ENCODE peak calls at places on chromosomes 12 and 14, in six cellular contexts. V is HCT116, B is GM23248, D is neural progenitor cell, M is SK-N-SH, C is OCI-LY7. Y is an unnamed sample.

GRCh38 chr14:29584992-29585391 is 342.7 kb downstream of the PRKD1 start:
- DNase-seq in V (no peak), B (peak), D (peak), M (no peak), C (no peak), Y (peak)

GRCh38 chr12:110704750-110705149 is 15.8 kb upstream of the HVCN1 start:
- DNase-seq in V (peak), B (no peak), D (peak), M (no peak), C (peak), Y (peak)

GRCh38 chr14:50998612-50999011 is 54.3 kb upstream of the PYGL start:
- DNase-seq in V (no peak), B (no peak), D (no peak), M (no peak), C (no peak), Y (no peak)

GRCh38 chr14:70652871-70653270 is 11.2 kb downstream of the TTC9 start:
- DNase-seq in V (no peak), B (peak), D (no peak), M (no peak), C (no peak), Y (no peak)

GRCh38 chr14:68510201-68510600 is 282.7 kb downstream of the ZFP36L1 start:
- DNase-seq in V (no peak), B (peak), D (no peak), M (peak), C (no peak), Y (peak)

GRCh38 chr12:103578926-103579325 is 8.1 kb upstream of the STAB2 start:
- DNase-seq in V (no peak), B (no peak), D (no peak), M (no peak), C (no peak), Y (no peak)

GRCh38 chr14:88411039-88411438 is 25.6 kb downstream of the SPATA7 start:
- DNase-seq in V (no peak), B (no peak), D (no peak), M (no peak), C (no peak), Y (no peak)

GRCh38 chr12:116397148-116397547 is 119.7 kb upstream of the MED13L start:
- DNase-seq in V (no peak), B (peak), D (no peak), M (no peak), C (no peak), Y (no peak)

GRCh38 chr14:101361044-101361443 is 200.3 kb upstream of the DIO3 start:
- DNase-seq in V (no peak), B (no peak), D (no peak), M (no peak), C (peak), Y (no peak)

GRCh38 chr12:70028918-70029317 is 203.9 kb downstream of the MYRFL start:
- DNase-seq in V (no peak), B (no peak), D (no peak), M (no peak), C (no peak), Y (no peak)

GRCh38 chr14:78697341-78697740 is 527.2 kb downstream of the NRXN3 start:
- DNase-seq in V (peak), B (peak), D (peak), M (peak), C (peak), Y (peak)

GRCh38 chr14:52380294-52380693 is 66.2 kb downstream of the PTGER2 start:
- DNase-seq in V (no peak), B (peak), D (no peak), M (no peak), C (no peak), Y (no peak)

GRCh38 chr12:130179191-130179590 is 16.9 kb downstream of the FZD10 start:
- DNase-seq in V (no peak), B (no peak), D (no peak), M (no peak), C (no peak), Y (no peak)

GRCh38 chr12:116474331-116474730 is 84.8 kb upstream of the MAP1LC3B2 start:
- DNase-seq in V (no peak), B (peak), D (no peak), M (no peak), C (no peak), Y (no peak)

GRCh38 chr12:93894391-93895095 is 217.4 kb downstream of the CRADD start:
- DNase-seq in V (no peak), B (peak), D (no peak), M (peak), C (no peak), Y (peak)

GRCh38 chr12:42735869-42736361 is 146.4 kb upstream of the PRICKLE1 start:
- DNase-seq in V (no peak), B (peak), D (peak), M (peak), C (no peak), Y (no peak)

GRCh38 chr14:63897706-63898105 is 44.9 kb downstream of the SYNE2 start:
- DNase-seq in V (no peak), B (peak), D (no peak), M (no peak), C (no peak), Y (no peak)

GRCh38 chr14:53881161-53881846 is 75.3 kb downstream of the BMP4 start:
- DNase-seq in V (no peak), B (no peak), D (no peak), M (no peak), C (no peak), Y (peak)

GRCh38 chr12:100539209-100539608 is 34.3 kb upstream of the GAS2L3 start:
- DNase-seq in V (no peak), B (peak), D (peak), M (no peak), C (peak), Y (peak)

GRCh38 chr12:104656383-104656782 is 199.6 kb downstream of the CHST11 start:
- DNase-seq in V (no peak), B (no peak), D (peak), M (no peak), C (no peak), Y (no peak)

GRCh38 chr14:49598182-49598478 is 610 bp upstream of the LRR1 start:
- DNase-seq in V (no peak), B (no peak), D (no peak), M (peak), C (no peak), Y (no peak)

GRCh38 chr12:71787574-71787973 is 32.9 kb downstream of the RAB21 start:
- DNase-seq in V (no peak), B (no peak), D (no peak), M (no peak), C (no peak), Y (no peak)
- TF ChIP-seq EZH2phosphoT487 in V (no peak), B (no peak), D (no peak), M (no peak), C (no peak), Y (no peak)

GRCh38 chr12:85985996-85986395 is 111.9 kb downstream of the NTS start:
- DNase-seq in V (no peak), B (no peak), D (no peak), M (no peak), C (no peak), Y (no peak)

GRCh38 chr12:85979641-85980040 is 105.5 kb downstream of the NTS start:
- DNase-seq in V (no peak), B (no peak), D (no peak), M (no peak), C (no peak), Y (no peak)

GRCh38 chr12:85983601-85984000 is 109.5 kb downstream of the NTS start:
- DNase-seq in V (no peak), B (no peak), D (no peak), M (no peak), C (no peak), Y (no peak)
- TF ChIP-seq EZH2phosphoT487 in V (no peak), B (no peak), D (no peak), M (no peak), C (no peak), Y (no peak)

GRCh38 chr12:127642208-127642607 is 624.8 kb upstream of the TMEM132C start:
- DNase-seq in V (no peak), B (no peak), D (no peak), M (no peak), C (no peak), Y (peak)

GRCh38 chr12:127635838-127636237 is 631.1 kb upstream of the TMEM132C start:
- DNase-seq in V (no peak), B (no peak), D (no peak), M (no peak), C (no peak), Y (no peak)

GRCh38 chr12:127636881-127637280 is 630.1 kb upstream of the TMEM132C start:
- DNase-seq in V (no peak), B (no peak), D (no peak), M (no peak), C (no peak), Y (no peak)

GRCh38 chr12:127640181-127640886 is 626.6 kb upstream of the TMEM132C start:
- DNase-seq in V (no peak), B (peak), D (no peak), M (no peak), C (no peak), Y (peak)
- TF ChIP-seq EZH2phosphoT487 in V (no peak), B (no peak), D (no peak), M (no peak), C (no peak), Y (no peak)

DNA sequence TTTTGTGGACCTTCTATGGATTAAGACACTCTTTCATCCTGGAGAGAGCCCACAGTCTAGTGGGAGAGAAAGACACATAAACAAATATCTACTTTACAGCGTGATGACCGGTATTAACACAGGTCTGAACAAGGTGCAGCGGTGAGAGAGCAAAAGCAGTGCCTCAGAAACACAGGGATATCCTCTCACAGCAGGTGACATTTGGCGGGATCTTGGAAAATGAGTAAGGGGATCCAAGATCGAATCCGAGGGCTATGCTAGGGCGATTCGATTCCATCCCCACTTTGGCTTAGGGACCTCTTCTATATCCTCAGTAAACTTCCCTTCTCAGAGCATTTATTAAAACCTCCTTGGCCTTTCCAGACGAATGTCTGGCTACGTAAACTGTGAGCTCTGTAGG is 690 bp downstream of the ATP6V1D start:
- DNase-seq in V (no peak), B (peak), D (peak), M (no peak), C (no peak), Y (peak)
- TF ChIP-seq EZH2phosphoT487 in V (no peak), B (no peak), D (no peak), M (no peak), C (no peak), Y (no peak)